ENCODE peak calls at places on chromosomes 4 and X, in six cellular contexts. U is spleen; Z is heart right ventricle; M is CD8-positive, alpha-beta T cell; E is fibroblast of lung; L is hepatocyte. X is an unnamed sample. For H3K4me1 and H3K27me3, the result is how much of the 10 kb centered on the place peaks cover.

GRCh38 chr4:1570291-1571164 is 113.6 kb downstream of the FAM53A start:
- DNase-seq in L (no peak), E (no peak), Z (no peak), M (no peak), U (peak), X (no peak)

GRCh38 chrX:140917354-140918115 is 84.9 kb upstream of the SPANXB1 start:
- DNase-seq in M (no peak), U (no peak), L (no peak), Z (no peak), E (no peak), X (no peak)

GRCh38 chr4:5341151-5341925 is 290.1 kb downstream of the STK32B start:
- DNase-seq in M (no peak), L (no peak), E (no peak), Z (no peak), U (no peak), X (no peak)

GRCh38 chr4:125388653-125389052 is 73.9 kb downstream of the FAT4 start:
- DNase-seq in Z (no peak), U (no peak), M (no peak), E (peak), L (no peak), X (no peak)

GRCh38 chrX:39577206-39577605 is 520.6 kb downstream of the BCOR start:
- DNase-seq in U (no peak), E (peak), M (no peak), Z (no peak), L (peak), X (no peak)

GRCh38 chr4:183912585-183912984 is 7.5 kb downstream of the STOX2 start:
- DNase-seq in E (no peak), M (no peak), L (no peak), Z (no peak), U (no peak), X (no peak)

GRCh38 chrX:439236-439635 is 52.5 kb upstream of the PPP2R3B start:
- DNase-seq in Z (no peak), L (no peak), E (no peak), U (peak), M (no peak), X (no peak)

GRCh38 chr4:21678711-21679110 is 269.9 kb downstream of the KCNIP4 start:
- DNase-seq in U (no peak), M (no peak), Z (no peak), E (no peak), L (no peak), X (no peak)

GRCh38 chrX:39967348-39967747 is 130.4 kb downstream of the BCOR start:
- DNase-seq in E (no peak), L (no peak), U (no peak), M (no peak), Z (no peak), X (no peak)

GRCh38 chr4:182369211-182369610 is 126.0 kb downstream of the TENM3 start:
- DNase-seq in Z (no peak), E (peak), L (no peak), U (no peak), M (no peak), X (no peak)

GRCh38 chr4:71186566-71187398 is 152.0 kb upstream of the SLC4A4 start:
- DNase-seq in L (peak), Z (peak), U (peak), M (peak), E (peak), X (peak)

GRCh38 chr4:40262861-40263260 is 66.0 kb downstream of the RHOH start:
- DNase-seq in L (no peak), E (no peak), U (no peak), M (no peak), Z (no peak), X (no peak)
- H3K4me1 ChIP-seq in L (under half), E (under half), U (under half), M (half or more), Z (under half), X (under half)

DNA sequence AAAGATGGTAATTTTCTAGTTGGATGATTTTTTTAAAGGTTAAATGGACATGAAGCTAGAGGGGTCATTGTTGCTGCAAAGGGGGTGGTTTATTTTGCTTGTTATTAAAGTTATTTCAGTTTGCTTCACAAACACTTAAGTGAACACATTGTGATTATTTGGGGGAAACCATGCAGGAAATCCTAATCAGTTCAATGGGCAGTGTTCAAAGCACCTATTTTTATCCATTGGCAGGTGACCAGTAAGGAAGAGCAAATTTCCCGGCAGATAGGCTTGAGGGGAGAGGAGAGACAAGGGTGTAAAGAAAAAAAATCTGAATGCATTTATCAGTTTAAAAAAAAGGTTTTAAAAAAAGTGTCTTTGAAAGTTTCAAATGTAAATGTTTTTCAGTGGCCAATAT is 17.6 kb downstream of the GPR174 start:
- DNase-seq in L (no peak), Z (no peak), M (no peak), E (no peak), U (no peak), X (no peak)
- H3K4me3 ChIP-seq in L (no peak), Z (peak), M (peak), E (no peak), U (no peak), X (no peak)

GRCh38 chrX:141928432-141928831 is 24.7 kb downstream of the MAGEC1 start:
- DNase-seq in M (no peak), E (no peak), U (no peak), L (no peak), Z (no peak), X (no peak)
- H3K27me3 ChIP-seq in M (under half), E (under half), U (under half), L (under half), Z (under half), X (under half)

GRCh38 chrX:53990201-53990600 is 54.1 kb downstream of the PHF8 start:
- DNase-seq in U (no peak), M (no peak), E (peak), L (no peak), Z (no peak), X (no peak)

DNA sequence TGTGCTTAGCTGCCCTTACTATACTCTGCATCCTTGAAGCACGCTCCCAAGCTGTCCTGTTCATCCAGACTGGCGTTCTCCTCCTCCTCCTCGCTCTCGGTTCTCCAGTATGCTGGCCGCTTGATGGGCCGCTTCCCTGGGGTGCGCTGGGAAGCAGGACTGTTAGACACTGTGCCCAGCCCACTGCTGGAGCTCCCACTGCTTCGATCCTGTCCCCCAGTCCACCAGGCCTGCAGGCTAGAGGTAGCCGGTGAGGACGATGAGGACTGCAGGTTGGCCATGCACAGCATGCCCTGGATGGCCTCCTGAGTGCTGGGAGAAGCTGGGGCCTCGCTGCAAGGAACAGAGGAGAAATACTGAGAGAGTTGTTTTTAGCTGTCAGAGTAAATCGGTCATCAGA is 59.4 kb downstream of the PHF8 start:
- DNase-seq in Z (no peak), M (no peak), E (no peak), U (no peak), L (no peak), X (no peak)
- H3K4me1 ChIP-seq in Z (under half), M (under half), E (under half), U (under half), L (under half), X (under half)

GRCh38 chrX:131084145-131084544 is 26.0 kb downstream of the ARHGAP36 start:
- DNase-seq in E (no peak), L (no peak), M (no peak), Z (no peak), U (no peak), X (no peak)
- H3K4me3 ChIP-seq in E (no peak), L (no peak), M (no peak), Z (no peak), U (no peak), X (no peak)

GRCh38 chr4:3719836-3720235 is 46.3 kb upstream of the ADRA2C start:
- DNase-seq in L (no peak), E (no peak), M (no peak), Z (no peak), U (no peak), X (no peak)
- H3K27me3 ChIP-seq in L (under half), E (under half), M (under half), Z (half or more), U (under half), X (under half)